ENCODE peak calls at places on chromosomes 12 and 14, in five cellular contexts. C is A549; B is adipocyte; L is left ventricle myocardium inferior; S is CD8-positive, alpha-beta T cell. H is an unnamed sample. For H3K4me1, the result is how much of the 10 kb centered on the place peaks cover.

GRCh38 chr12:123398177-123398916 is 14.4 kb downstream of the KMT5A start:
- DNase-seq in B (no peak), S (no peak), L (peak), C (no peak), H (no peak)

GRCh38 chr12:14403711-14404164 is 38.3 kb downstream of the ATF7IP start:
- DNase-seq in S (no peak), C (peak), L (no peak), B (peak), H (no peak)

GRCh38 chr12:85138833-85139232 is 102.7 kb downstream of the LRRIQ1 start:
- DNase-seq in C (peak), S (no peak), L (no peak), B (no peak), H (no peak)

GRCh38 chr14:100066984-100067383 is 1.8 kb downstream of the EVL start:
- DNase-seq in C (no peak), S (no peak), B (no peak), L (no peak), H (no peak)

GRCh38 chr12:1297639-1298038 is 296.7 kb downstream of the FBXL14 start:
- DNase-seq in S (no peak), C (no peak), L (no peak), B (no peak), H (no peak)

GRCh38 chr14:73612339-73613045 is at the start of gene ACOT6:
- DNase-seq in S (peak), C (peak), B (peak), L (peak), H (peak)

GRCh38 chr12:57128519-57129247 is 400 bp downstream of the LRP1 start:
- DNase-seq in S (no peak), B (peak), C (no peak), L (no peak), H (no peak)

GRCh38 chr14:78135450-78135891 is 34.7 kb upstream of the NRXN3 start:
- DNase-seq in S (no peak), C (peak), L (no peak), B (no peak), H (no peak)

GRCh38 chr14:53850714-53851296 is 105.8 kb downstream of the BMP4 start:
- DNase-seq in C (peak), S (no peak), L (no peak), B (peak), H (no peak)

GRCh38 chr12:80714055-80714454 is 2.7 kb upstream of the MYF5 start:
- DNase-seq in L (no peak), S (no peak), B (no peak), C (no peak), H (no peak)

GRCh38 chr12:212799-213526 is 994 bp downstream of the SLC6A12 start:
- DNase-seq in L (peak), B (peak), C (no peak), S (no peak), H (no peak)

GRCh38 chr14:38755036-38755435 is 348.0 kb downstream of the SEC23A start:
- DNase-seq in B (no peak), S (no peak), C (no peak), L (no peak), H (no peak)

GRCh38 chr12:19822476-19822875 is 383.2 kb downstream of the AEBP2 start:
- DNase-seq in C (no peak), L (no peak), S (no peak), B (no peak), H (no peak)

GRCh38 chr12:63855299-63855698 is 10.8 kb downstream of the SRGAP1 start:
- DNase-seq in B (no peak), C (no peak), S (no peak), L (no peak), H (no peak)

GRCh38 chr12:6192604-6193380 is 7.4 kb upstream of the CD9 start:
- DNase-seq in C (no peak), L (no peak), S (no peak), B (no peak), H (peak)

GRCh38 chr12:114476159-114476558 is 70.2 kb upstream of the TBX5 start:
- DNase-seq in B (no peak), S (no peak), L (no peak), C (peak), H (no peak)

GRCh38 chr12:48969847-48970701 is 1.5 kb downstream of the WNT10B start:
- DNase-seq in C (no peak), L (no peak), B (peak), S (no peak), H (no peak)

GRCh38 chr12:118102609-118103008 is 1.2 kb downstream of the VSIG10 start:
- DNase-seq in B (no peak), S (no peak), C (no peak), L (no peak), H (no peak)

GRCh38 chr14:97458302-97459137 is 661.3 kb downstream of the VRK1 start:
- DNase-seq in C (no peak), B (no peak), L (no peak), S (peak), H (peak)

GRCh38 chr14:37230551-37231194 is 32.9 kb downstream of the MIPOL1 start:
- DNase-seq in S (no peak), L (no peak), C (peak), B (peak), H (no peak)

GRCh38 chr14:23182372-23183014 is 967 bp downstream of the SLC7A8 start:
- DNase-seq in S (no peak), C (no peak), B (peak), L (no peak), H (peak)

GRCh38 chr12:132523576-132524331 is 33.8 kb downstream of the FBRSL1 start:
- DNase-seq in B (peak), C (peak), S (peak), L (peak), H (peak)

GRCh38 chr12:132521726-132522292 is 31.9 kb downstream of the FBRSL1 start:
- DNase-seq in S (no peak), L (no peak), B (no peak), C (no peak), H (peak)

GRCh38 chr12:132524405-132524804 is 34.5 kb downstream of the FBRSL1 start:
- DNase-seq in B (no peak), C (peak), L (no peak), S (no peak), H (peak)

GRCh38 chr12:132521200-132521580 is 31.2 kb downstream of the FBRSL1 start:
- DNase-seq in L (no peak), B (no peak), S (no peak), C (no peak), H (peak)

DNA sequence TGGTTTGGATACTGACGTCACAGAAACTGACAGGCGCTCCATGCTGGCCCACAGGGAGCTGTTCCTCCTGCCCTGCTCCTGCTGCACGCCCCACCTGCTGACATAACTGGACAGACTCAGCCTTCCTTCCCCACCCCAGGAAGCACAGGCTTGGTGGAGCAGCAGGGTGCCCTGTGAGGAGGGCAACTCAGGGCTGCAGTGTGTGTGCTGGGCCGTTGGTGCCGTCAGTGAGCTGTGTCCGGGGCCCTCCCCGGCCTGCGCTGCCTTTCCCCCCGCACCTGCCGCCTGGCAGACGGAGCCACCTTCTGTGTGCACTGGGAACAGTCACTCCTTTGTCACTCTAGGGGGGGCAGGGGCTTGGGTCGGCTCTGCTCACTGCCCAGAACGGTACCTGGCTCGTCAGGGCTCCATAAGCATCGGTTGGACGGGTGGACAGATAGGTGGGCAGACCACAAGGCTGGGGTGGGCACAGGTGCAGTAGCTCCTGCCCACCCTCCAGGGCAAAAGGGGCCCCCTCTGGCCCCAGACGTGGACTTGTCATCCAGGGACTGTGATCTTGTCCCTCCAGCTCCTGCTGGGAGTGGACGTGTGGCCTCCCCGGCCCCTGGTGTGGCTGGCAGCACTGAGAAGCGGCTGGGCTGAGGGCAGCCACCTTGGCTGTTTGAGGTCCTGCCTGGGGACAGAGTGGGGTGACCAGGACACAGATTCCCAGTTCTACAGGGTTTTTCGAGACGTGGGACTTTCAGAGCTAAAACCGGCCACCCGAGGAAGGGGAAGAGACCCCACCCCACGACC is 32.8 kb downstream of the FBRSL1 start:
- DNase-seq in B (no peak), L (no peak), C (no peak), S (no peak), H (no peak)
- H3K4me1 ChIP-seq in B (under half), L (under half), C (half or more), S (under half), H (under half)

DNA sequence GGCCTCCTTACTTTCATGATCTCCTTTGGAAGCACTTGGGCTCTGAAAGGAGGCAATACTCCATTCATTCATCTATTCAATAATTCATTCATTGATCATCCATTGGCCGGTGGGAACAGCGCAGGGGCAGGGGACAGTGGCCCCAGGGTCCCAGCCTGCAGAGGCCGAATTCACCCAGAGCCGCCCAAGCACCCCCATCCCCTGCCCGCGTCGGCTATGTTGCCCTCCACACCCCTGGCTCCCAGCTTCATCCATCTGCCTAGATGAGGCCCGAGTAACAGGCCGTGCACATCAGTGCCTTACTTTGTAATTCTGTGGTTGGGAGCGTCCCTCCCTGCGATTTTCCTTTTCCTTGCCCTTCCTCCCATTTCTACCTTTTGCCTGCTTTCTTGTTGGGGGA is 3.2 kb downstream of the AMN start:
- DNase-seq in C (no peak), L (no peak), B (no peak), S (no peak), H (no peak)
- H3K4me1 ChIP-seq in C (under half), L (under half), B (under half), S (under half), H (under half)

GRCh38 chr12:54004841-54005530 is 3.8 kb upstream of the HOXC8 start:
- DNase-seq in B (no peak), S (no peak), L (no peak), C (no peak), H (peak)
- H3K4me1 ChIP-seq in B (half or more), S (under half), L (under half), C (under half), H (under half)

GRCh38 chr14:71729581-71729980 is 202.6 kb upstream of the RGS6 start:
- DNase-seq in S (no peak), C (no peak), B (no peak), L (no peak), H (no peak)

GRCh38 chr14:71730471-71730870 is 201.8 kb upstream of the RGS6 start:
- DNase-seq in B (no peak), S (no peak), L (no peak), C (no peak), H (no peak)

GRCh38 chr14:71728386-71728785 is 203.8 kb upstream of the RGS6 start:
- DNase-seq in B (no peak), S (no peak), C (no peak), L (no peak), H (no peak)

GRCh38 chr14:71733210-71733883 is 198.9 kb upstream of the RGS6 start:
- DNase-seq in S (no peak), L (no peak), B (peak), C (no peak), H (peak)

GRCh38 chr14:71731096-71731495 is 201.1 kb upstream of the RGS6 start:
- DNase-seq in S (no peak), L (no peak), C (no peak), B (no peak), H (no peak)
- H3K4me1 ChIP-seq in S (under half), L (under half), C (under half), B (under half), H (under half)

GRCh38 chr14:68506645-68507405 is 286.0 kb downstream of the ZFP36L1 start:
- DNase-seq in B (no peak), C (no peak), S (no peak), L (no peak), H (peak)
- H3K4me1 ChIP-seq in B (under half), C (under half), S (half or more), L (under half), H (under half)

DNA sequence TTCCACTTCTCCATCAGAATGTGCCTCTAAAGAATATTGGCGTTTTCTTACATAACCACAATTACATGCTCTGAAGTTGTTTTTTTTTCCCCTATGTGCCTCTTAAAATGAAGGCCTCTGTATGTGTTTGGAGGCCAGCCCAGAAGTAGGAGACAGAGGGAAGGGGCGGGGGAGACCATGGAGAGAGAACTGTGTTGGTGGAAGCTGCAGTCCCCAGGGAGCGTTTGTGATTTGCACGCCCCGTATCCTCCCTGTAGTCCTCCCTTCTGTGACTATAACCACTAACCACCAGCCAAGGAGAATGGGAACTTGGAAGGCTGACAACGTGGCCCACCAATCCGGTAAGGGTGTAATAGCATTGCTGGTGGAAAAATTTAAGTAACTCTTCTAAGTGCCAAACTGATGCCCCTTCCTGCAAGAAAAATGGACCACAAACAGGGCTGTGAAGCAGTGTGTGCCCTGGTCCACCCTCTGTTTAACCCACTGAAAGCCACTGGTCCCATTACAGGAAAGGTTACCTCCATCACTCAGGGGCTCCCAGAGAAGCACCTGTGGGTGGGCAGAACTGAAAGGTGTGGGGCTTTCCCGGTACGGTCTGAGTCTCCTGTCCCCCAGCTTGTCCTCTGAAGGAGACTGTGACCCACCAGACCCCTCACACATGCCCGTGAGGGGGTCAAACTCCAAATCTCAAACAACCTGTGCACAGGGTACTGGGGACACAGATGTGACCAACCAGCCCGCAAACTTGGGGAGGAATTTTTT is 36.8 kb downstream of the CCDC88C start:
- DNase-seq in B (peak), S (no peak), L (peak), C (no peak), H (no peak)
- H3K4me1 ChIP-seq in B (under half), S (half or more), L (under half), C (under half), H (under half)

H was measured in upper lobe of left lung.